ENCODE peak calls at places on chromosome 5, in four cellular contexts. B, Z, N and J are unnamed samples.

GRCh38 chr5:38858839-38859238 is 13.0 kb downstream of the OSMR start:
- DNase-seq in Z (no peak), N (peak), B (no peak), J (no peak)

GRCh38 chr5:146213210-146213838 is 9.9 kb downstream of the RBM27 start:
- DNase-seq in Z (no peak), B (no peak), N (peak), J (no peak)

GRCh38 chr5:91033370-91033769 is 349.7 kb downstream of the ARRDC3 start:
- DNase-seq in N (no peak), B (no peak), Z (no peak), J (no peak)

GRCh38 chr5:150616024-150616470 is 24.4 kb upstream of the SYNPO start:
- DNase-seq in B (no peak), N (peak), Z (no peak), J (no peak)

GRCh38 chr5:142830241-142831018 is 60.3 kb downstream of the ARHGAP26 start:
- DNase-seq in Z (no peak), B (no peak), N (no peak), J (no peak)

GRCh38 chr5:133384903-133385302 is 227.4 kb downstream of the FSTL4 start:
- DNase-seq in B (no peak), Z (no peak), N (no peak), J (no peak)

GRCh38 chr5:71974165-71974564 is 133.1 kb upstream of the MAP1B start:
- DNase-seq in Z (no peak), N (no peak), B (no peak), J (no peak)

GRCh38 chr5:63125862-63126261 is 547.2 kb downstream of the LRRC70 start:
- DNase-seq in N (peak), B (peak), Z (no peak), J (no peak)

GRCh38 chr5:137598341-137598740 is 99.2 kb upstream of the SPOCK1 start:
- DNase-seq in B (no peak), Z (no peak), N (no peak), J (no peak)

GRCh38 chr5:1416856-1417469 is 28.3 kb downstream of the SLC6A3 start:
- DNase-seq in N (no peak), B (no peak), Z (no peak), J (no peak)

GRCh38 chr5:43401827-43402226 is 10.4 kb downstream of the CCL28 start:
- DNase-seq in Z (peak), B (peak), N (peak), J (peak)
- TF ChIP-seq REST in Z (no peak), B (no peak), N (no peak), J (no peak)

GRCh38 chr5:73783823-73784222 is 157.8 kb downstream of the ARHGEF28 start:
- DNase-seq in N (peak), B (no peak), Z (no peak), J (no peak)
- TF ChIP-seq CTCF in N (peak), B (peak), Z (no peak), J (no peak)

GRCh38 chr5:159456722-159457462 is 126.6 kb upstream of the IL12B start:
- DNase-seq in B (peak), N (no peak), Z (peak), J (no peak)
- TF ChIP-seq REST in B (no peak), N (no peak), Z (no peak), J (no peak)

DNA sequence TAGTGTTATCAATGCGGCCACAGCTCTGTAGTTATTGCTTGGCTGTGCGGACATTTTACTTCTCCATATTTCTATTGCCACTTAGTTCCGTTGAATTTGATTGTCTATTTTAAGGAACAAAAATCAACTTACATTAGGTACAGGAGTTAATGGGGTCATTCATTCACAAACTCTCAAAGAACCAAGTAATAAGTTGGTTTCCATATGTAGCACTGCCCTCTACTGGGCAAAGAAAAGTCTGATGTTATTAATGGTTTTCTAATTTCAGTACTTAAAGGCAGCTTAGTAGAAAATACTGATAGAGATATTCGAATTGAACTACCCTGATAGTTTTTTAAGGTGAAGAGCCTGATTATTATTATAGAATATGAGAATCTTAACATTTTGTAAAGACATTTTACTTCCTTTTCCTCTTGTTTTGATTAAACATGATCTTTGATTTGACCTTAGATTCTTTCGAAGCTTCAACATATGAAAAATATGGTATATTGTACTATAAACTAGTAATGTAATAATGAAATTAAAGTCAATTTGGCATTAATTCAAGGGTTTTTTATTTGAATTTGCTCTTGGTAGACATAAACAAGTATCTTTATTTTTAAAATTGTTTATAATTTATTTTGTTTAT is 119.5 kb upstream of the CTNND2 start:
- DNase-seq in Z (no peak), N (peak), B (no peak), J (peak)
- TF ChIP-seq CTCF in Z (peak), N (peak), B (peak), J (peak)

GRCh38 chr5:68946728-68947127 is 147.1 kb upstream of the SLC30A5 start:
- DNase-seq in B (no peak), Z (no peak), N (no peak), J (no peak)
- TF ChIP-seq REST in B (no peak), Z (no peak), N (no peak), J (no peak)

DNA sequence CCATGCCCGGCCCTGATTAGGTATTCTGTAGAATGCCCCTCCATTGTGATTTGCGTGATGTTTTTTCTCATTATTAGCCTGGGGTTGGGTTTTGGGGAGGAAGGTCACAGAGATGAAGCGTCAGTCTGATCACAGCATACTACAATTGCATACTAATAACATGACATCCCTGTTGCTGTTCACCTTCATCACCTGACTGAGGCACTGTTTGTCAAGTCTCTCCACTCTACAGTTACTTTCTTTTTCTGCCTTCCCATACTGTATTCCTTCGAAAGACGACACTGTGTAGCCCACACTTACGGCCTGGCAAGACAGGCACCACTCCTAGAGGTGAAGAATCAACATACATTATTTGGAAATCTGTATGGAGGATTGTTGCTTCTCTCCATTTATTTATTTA is 5.5 kb downstream of the ZNF354C start:
- DNase-seq in N (no peak), Z (no peak), B (no peak), J (no peak)
- TF ChIP-seq CTCF in N (no peak), Z (no peak), B (no peak), J (no peak)